ENCODE peak calls at places on chromosomes 3 and 15, in ten cellular contexts. One of them, this sample, is unnamed.
A peak's percentile ranks its signal among the peaks of the same experiment; 100 is the strongest.

GRCh38 chr3:149871855-149872254 is 58.8 kb downstream of the RNF13 start:
- DNase-seq in heart right ventricle: no peak
- DNase-seq in neural progenitor cell: no peak
- DNase-seq in CD8-positive, alpha-beta T cell: no peak
- DNase-seq in coronary artery: no peak
- DNase-seq in tibial nerve: no peak
- DNase-seq in spleen: no peak
- DNase-seq in brain microvascular endothelial cell: no peak
- DNase-seq in OCI-LY7: no peak
- DNase-seq in fibroblast of the aortic adventitia: no peak
- DNase-seq in this sample: no peak

GRCh38 chr3:47392933-47393332 is 12.1 kb downstream of the PTPN23 start:
- DNase-seq in neural progenitor cell: no peak
- DNase-seq in heart right ventricle: no peak
- DNase-seq in OCI-LY7: no peak
- DNase-seq in CD8-positive, alpha-beta T cell: no peak
- DNase-seq in brain microvascular endothelial cell: no peak
- DNase-seq in tibial nerve: no peak
- DNase-seq in fibroblast of the aortic adventitia: no peak
- DNase-seq in spleen: no peak
- DNase-seq in coronary artery: no peak
- DNase-seq in this sample: no peak

GRCh38 chr15:88139936-88140335 is 116.6 kb downstream of the NTRK3 start:
- DNase-seq in coronary artery: no peak
- DNase-seq in neural progenitor cell: no peak
- DNase-seq in CD8-positive, alpha-beta T cell: no peak
- DNase-seq in spleen: no peak
- DNase-seq in brain microvascular endothelial cell: no peak
- DNase-seq in tibial nerve: no peak
- DNase-seq in heart right ventricle: no peak
- DNase-seq in fibroblast of the aortic adventitia: peak; percentile 56
- DNase-seq in OCI-LY7: no peak
- DNase-seq in this sample: no peak

GRCh38 chr3:106518516-106518915 is 649.7 kb upstream of the CBLB start:
- DNase-seq in fibroblast of the aortic adventitia: peak; percentile 58
- DNase-seq in brain microvascular endothelial cell: peak; percentile 3
- DNase-seq in spleen: no peak
- DNase-seq in CD8-positive, alpha-beta T cell: no peak
- DNase-seq in OCI-LY7: no peak
- DNase-seq in coronary artery: no peak
- DNase-seq in heart right ventricle: no peak
- DNase-seq in neural progenitor cell: no peak
- DNase-seq in tibial nerve: no peak
- DNase-seq in this sample: no peak

GRCh38 chr3:55676643-55677042 is 189.5 kb upstream of the WNT5A start:
- DNase-seq in coronary artery: peak; percentile 43
- DNase-seq in tibial nerve: peak; percentile 15
- DNase-seq in spleen: no peak
- DNase-seq in brain microvascular endothelial cell: no peak
- DNase-seq in OCI-LY7: no peak
- DNase-seq in heart right ventricle: no peak
- DNase-seq in CD8-positive, alpha-beta T cell: no peak
- DNase-seq in fibroblast of the aortic adventitia: no peak
- DNase-seq in neural progenitor cell: no peak
- DNase-seq in this sample: no peak

GRCh38 chr15:25899870-25900269 is 36.7 kb upstream of the ATP10A start:
- DNase-seq in spleen: no peak
- DNase-seq in CD8-positive, alpha-beta T cell: no peak
- DNase-seq in neural progenitor cell: no peak
- DNase-seq in heart right ventricle: no peak
- DNase-seq in OCI-LY7: no peak
- DNase-seq in fibroblast of the aortic adventitia: peak; percentile 22
- DNase-seq in tibial nerve: no peak
- DNase-seq in brain microvascular endothelial cell: no peak
- DNase-seq in coronary artery: no peak
- DNase-seq in this sample: no peak

GRCh38 chr15:95872366-95872771 is 458.1 kb upstream of the NR2F2 start:
- DNase-seq in fibroblast of the aortic adventitia: peak; percentile 27
- DNase-seq in coronary artery: no peak
- DNase-seq in CD8-positive, alpha-beta T cell: no peak
- DNase-seq in heart right ventricle: no peak
- DNase-seq in tibial nerve: no peak
- DNase-seq in brain microvascular endothelial cell: peak; percentile 81
- DNase-seq in OCI-LY7: no peak
- DNase-seq in spleen: no peak
- DNase-seq in neural progenitor cell: no peak
- DNase-seq in this sample: no peak

GRCh38 chr15:70140543-70141375 is 43.0 kb upstream of the TLE3 start:
- DNase-seq in spleen: no peak
- DNase-seq in brain microvascular endothelial cell: peak; percentile 66
- DNase-seq in tibial nerve: no peak
- DNase-seq in CD8-positive, alpha-beta T cell: no peak
- DNase-seq in coronary artery: no peak
- DNase-seq in OCI-LY7: no peak
- DNase-seq in fibroblast of the aortic adventitia: peak; percentile 45
- DNase-seq in heart right ventricle: no peak
- DNase-seq in neural progenitor cell: no peak
- DNase-seq in this sample: no peak

GRCh38 chr3:57512174-57512573 is 32.0 kb downstream of the DNAH12 start:
- DNase-seq in brain microvascular endothelial cell: no peak
- DNase-seq in neural progenitor cell: no peak
- DNase-seq in spleen: no peak
- DNase-seq in CD8-positive, alpha-beta T cell: no peak
- DNase-seq in fibroblast of the aortic adventitia: peak; percentile 18
- DNase-seq in tibial nerve: no peak
- DNase-seq in coronary artery: no peak
- DNase-seq in OCI-LY7: no peak
- DNase-seq in heart right ventricle: no peak
- DNase-seq in this sample: no peak

GRCh38 chr3:136919799-136920580 is 37.8 kb upstream of the IL20RB start:
- DNase-seq in neural progenitor cell: no peak
- DNase-seq in spleen: no peak
- DNase-seq in heart right ventricle: no peak
- DNase-seq in OCI-LY7: no peak
- DNase-seq in coronary artery: no peak
- DNase-seq in tibial nerve: no peak
- DNase-seq in CD8-positive, alpha-beta T cell: no peak
- DNase-seq in brain microvascular endothelial cell: no peak
- DNase-seq in fibroblast of the aortic adventitia: peak; percentile 18
- DNase-seq in this sample: no peak

GRCh38 chr15:42691308-42691707 is 45.6 kb downstream of the CDAN1 start:
- DNase-seq in fibroblast of the aortic adventitia: no peak
- DNase-seq in coronary artery: no peak
- DNase-seq in spleen: no peak
- DNase-seq in heart right ventricle: no peak
- DNase-seq in OCI-LY7: no peak
- DNase-seq in tibial nerve: no peak
- DNase-seq in CD8-positive, alpha-beta T cell: no peak
- DNase-seq in brain microvascular endothelial cell: no peak
- DNase-seq in neural progenitor cell: no peak
- DNase-seq in this sample: no peak

GRCh38 chr3:123157598-123158287 is 44.0 kb upstream of the SEC22A start:
- DNase-seq in fibroblast of the aortic adventitia: no peak
- DNase-seq in CD8-positive, alpha-beta T cell: no peak
- DNase-seq in coronary artery: no peak
- DNase-seq in brain microvascular endothelial cell: no peak
- DNase-seq in OCI-LY7: no peak
- DNase-seq in heart right ventricle: no peak
- DNase-seq in neural progenitor cell: no peak
- DNase-seq in spleen: no peak
- DNase-seq in tibial nerve: no peak
- DNase-seq in this sample: no peak

GRCh38 chr15:90818251-90819210 is 49.9 kb upstream of the FURIN start:
- DNase-seq in fibroblast of the aortic adventitia: peak; percentile 13
- DNase-seq in spleen: peak; percentile 88
- DNase-seq in heart right ventricle: no peak
- DNase-seq in neural progenitor cell: peak; percentile 57
- DNase-seq in CD8-positive, alpha-beta T cell: no peak
- DNase-seq in coronary artery: no peak
- DNase-seq in tibial nerve: no peak
- DNase-seq in brain microvascular endothelial cell: no peak
- DNase-seq in OCI-LY7: peak; percentile 86
- DNase-seq in this sample: no peak

GRCh38 chr15:22951031-22951380 is 29.2 kb downstream of the CYFIP1 start:
- DNase-seq in coronary artery: no peak
- DNase-seq in neural progenitor cell: no peak
- DNase-seq in tibial nerve: no peak
- DNase-seq in brain microvascular endothelial cell: no peak
- DNase-seq in fibroblast of the aortic adventitia: no peak
- DNase-seq in heart right ventricle: no peak
- DNase-seq in OCI-LY7: no peak
- DNase-seq in CD8-positive, alpha-beta T cell: no peak
- DNase-seq in spleen: no peak
- DNase-seq in this sample: peak; percentile 63

GRCh38 chr3:15065550-15066007 is 464 bp upstream of the MRPS25 start:
- DNase-seq in heart right ventricle: no peak
- DNase-seq in tibial nerve: no peak
- DNase-seq in OCI-LY7: no peak
- DNase-seq in CD8-positive, alpha-beta T cell: no peak
- DNase-seq in coronary artery: no peak
- DNase-seq in spleen: no peak
- DNase-seq in fibroblast of the aortic adventitia: no peak
- DNase-seq in brain microvascular endothelial cell: no peak
- DNase-seq in neural progenitor cell: no peak
- DNase-seq in this sample: no peak

DNA sequence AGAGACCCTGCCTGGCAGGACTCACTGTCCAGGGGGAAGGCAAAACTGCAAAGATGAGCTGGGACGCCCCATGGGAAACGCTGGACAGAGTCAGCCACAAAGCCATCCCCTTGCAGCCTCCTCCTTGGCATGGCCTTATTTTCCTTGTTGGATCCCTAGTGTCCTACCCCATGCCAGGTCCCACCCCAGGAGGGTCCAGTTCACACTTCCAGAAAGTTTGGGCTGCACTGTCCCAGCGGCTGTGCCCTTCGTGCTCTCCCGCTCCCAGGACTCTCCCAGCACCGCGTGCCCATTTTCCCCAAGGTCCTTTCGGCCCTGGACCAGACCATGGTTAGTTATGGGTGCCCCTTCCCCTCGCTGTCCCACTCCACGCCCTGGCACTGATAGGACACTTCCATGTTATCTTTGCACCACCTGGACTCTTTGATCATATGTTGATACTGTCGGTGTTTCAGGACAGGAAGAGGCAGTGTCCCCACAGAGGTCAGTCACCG is 5.8 kb upstream of the NRROS start:
- DNase-seq in CD8-positive, alpha-beta T cell: no peak
- DNase-seq in coronary artery: no peak
- DNase-seq in OCI-LY7: no peak
- DNase-seq in neural progenitor cell: no peak
- DNase-seq in tibial nerve: no peak
- DNase-seq in fibroblast of the aortic adventitia: no peak
- DNase-seq in heart right ventricle: no peak
- DNase-seq in spleen: peak; percentile 78
- DNase-seq in brain microvascular endothelial cell: no peak
- DNase-seq in this sample: no peak
- H3K4me3 ChIP-seq in CD8-positive, alpha-beta T cell: no peak overlapping the region
- H3K4me3 ChIP-seq in coronary artery: no peak overlapping the region
- H3K4me3 ChIP-seq in OCI-LY7: no peak overlapping the region
- H3K4me3 ChIP-seq in neural progenitor cell: no peak overlapping the region
- H3K4me3 ChIP-seq in tibial nerve: no peak overlapping the region
- H3K4me3 ChIP-seq in fibroblast of the aortic adventitia: no peak overlapping the region
- H3K4me3 ChIP-seq in heart right ventricle: peak overlapping the region; percentile 69
- H3K4me3 ChIP-seq in spleen: no peak overlapping the region
- H3K4me3 ChIP-seq in brain microvascular endothelial cell: no peak overlapping the region
- H3K4me3 ChIP-seq in this sample: no peak overlapping the region

GRCh38 chr3:119810018-119810435 is 28.1 kb downstream of the NR1I2 start:
- DNase-seq in brain microvascular endothelial cell: peak; percentile 9
- DNase-seq in spleen: peak; percentile 89
- DNase-seq in heart right ventricle: no peak
- DNase-seq in fibroblast of the aortic adventitia: peak; percentile 16
- DNase-seq in OCI-LY7: no peak
- DNase-seq in neural progenitor cell: no peak
- DNase-seq in tibial nerve: no peak
- DNase-seq in CD8-positive, alpha-beta T cell: peak; percentile 36
- DNase-seq in coronary artery: no peak
- DNase-seq in this sample: no peak
- TF ChIP-seq CTCF in brain microvascular endothelial cell: peak; percentile 54
- TF ChIP-seq CTCF in spleen: no peak
- TF ChIP-seq CTCF in heart right ventricle: peak; percentile 30
- TF ChIP-seq CTCF in fibroblast of the aortic adventitia: no peak
- TF ChIP-seq CTCF in OCI-LY7: peak; percentile 19
- TF ChIP-seq CTCF in neural progenitor cell: no peak
- TF ChIP-seq CTCF in tibial nerve: no peak
- TF ChIP-seq CTCF in CD8-positive, alpha-beta T cell: no peak
- TF ChIP-seq CTCF in coronary artery: no peak
- TF ChIP-seq CTCF in this sample: no peak

GRCh38 chr3:38368238-38368637 is 21.7 kb downstream of the XYLB start:
- DNase-seq in neural progenitor cell: no peak
- DNase-seq in brain microvascular endothelial cell: no peak
- DNase-seq in CD8-positive, alpha-beta T cell: no peak
- DNase-seq in heart right ventricle: no peak
- DNase-seq in coronary artery: no peak
- DNase-seq in fibroblast of the aortic adventitia: no peak
- DNase-seq in spleen: no peak
- DNase-seq in OCI-LY7: no peak
- DNase-seq in tibial nerve: no peak
- DNase-seq in this sample: no peak

GRCh38 chr3:38366082-38366481 is 19.5 kb downstream of the XYLB start:
- DNase-seq in fibroblast of the aortic adventitia: no peak
- DNase-seq in spleen: no peak
- DNase-seq in OCI-LY7: no peak
- DNase-seq in CD8-positive, alpha-beta T cell: no peak
- DNase-seq in coronary artery: no peak
- DNase-seq in brain microvascular endothelial cell: no peak
- DNase-seq in tibial nerve: no peak
- DNase-seq in heart right ventricle: no peak
- DNase-seq in neural progenitor cell: no peak
- DNase-seq in this sample: no peak

GRCh38 chr3:38369186-38369585 is 22.6 kb downstream of the XYLB start:
- DNase-seq in fibroblast of the aortic adventitia: no peak
- DNase-seq in brain microvascular endothelial cell: no peak
- DNase-seq in OCI-LY7: no peak
- DNase-seq in coronary artery: no peak
- DNase-seq in heart right ventricle: no peak
- DNase-seq in neural progenitor cell: no peak
- DNase-seq in CD8-positive, alpha-beta T cell: no peak
- DNase-seq in spleen: no peak
- DNase-seq in tibial nerve: no peak
- DNase-seq in this sample: peak; percentile 30

GRCh38 chr3:38365469-38366062 is 19.0 kb downstream of the XYLB start:
- DNase-seq in brain microvascular endothelial cell: no peak
- DNase-seq in spleen: no peak
- DNase-seq in tibial nerve: no peak
- DNase-seq in OCI-LY7: no peak
- DNase-seq in fibroblast of the aortic adventitia: no peak
- DNase-seq in heart right ventricle: no peak
- DNase-seq in coronary artery: no peak
- DNase-seq in neural progenitor cell: no peak
- DNase-seq in CD8-positive, alpha-beta T cell: no peak
- DNase-seq in this sample: no peak

GRCh38 chr3:38367709-38368108 is 21.1 kb downstream of the XYLB start:
- DNase-seq in brain microvascular endothelial cell: no peak
- DNase-seq in CD8-positive, alpha-beta T cell: no peak
- DNase-seq in fibroblast of the aortic adventitia: no peak
- DNase-seq in coronary artery: no peak
- DNase-seq in OCI-LY7: no peak
- DNase-seq in spleen: no peak
- DNase-seq in neural progenitor cell: no peak
- DNase-seq in heart right ventricle: no peak
- DNase-seq in tibial nerve: no peak
- DNase-seq in this sample: peak; percentile 33
- H3K4me3 ChIP-seq in brain microvascular endothelial cell: no peak overlapping the region
- H3K4me3 ChIP-seq in CD8-positive, alpha-beta T cell: no peak overlapping the region
- H3K4me3 ChIP-seq in fibroblast of the aortic adventitia: no peak overlapping the region
- H3K4me3 ChIP-seq in coronary artery: no peak overlapping the region
- H3K4me3 ChIP-seq in OCI-LY7: no peak overlapping the region
- H3K4me3 ChIP-seq in spleen: no peak overlapping the region
- H3K4me3 ChIP-seq in neural progenitor cell: no peak overlapping the region
- H3K4me3 ChIP-seq in heart right ventricle: no peak overlapping the region
- H3K4me3 ChIP-seq in tibial nerve: no peak overlapping the region
- H3K4me3 ChIP-seq in this sample: no peak overlapping the region

GRCh38 chr15:85606721-85607120 is 188.0 kb downstream of the KLHL25 start:
- DNase-seq in CD8-positive, alpha-beta T cell: no peak
- DNase-seq in coronary artery: no peak
- DNase-seq in brain microvascular endothelial cell: no peak
- DNase-seq in heart right ventricle: peak; percentile 39
- DNase-seq in neural progenitor cell: no peak
- DNase-seq in OCI-LY7: no peak
- DNase-seq in spleen: no peak
- DNase-seq in tibial nerve: no peak
- DNase-seq in fibroblast of the aortic adventitia: no peak
- DNase-seq in this sample: no peak
- TF ChIP-seq CTCF in CD8-positive, alpha-beta T cell: no peak
- TF ChIP-seq CTCF in coronary artery: no peak
- TF ChIP-seq CTCF in brain microvascular endothelial cell: no peak
- TF ChIP-seq CTCF in heart right ventricle: no peak
- TF ChIP-seq CTCF in neural progenitor cell: no peak
- TF ChIP-seq CTCF in OCI-LY7: no peak
- TF ChIP-seq CTCF in spleen: no peak
- TF ChIP-seq CTCF in tibial nerve: no peak
- TF ChIP-seq CTCF in fibroblast of the aortic adventitia: no peak
- TF ChIP-seq CTCF in this sample: no peak

This sample was measured in ascending aorta.